ENCODE peak calls at places on chromosomes 1 and 21, in four cellular contexts. One of them, this sample, is unnamed.

GRCh38 chr1:208335386-208335785 is 91.2 kb upstream of the PLXNA2 start:
- DNase-seq in heart left ventricle: no peak
- DNase-seq in ovary: no peak
- DNase-seq in HCT116: no peak
- DNase-seq in this sample: no peak

GRCh38 chr21:39799178-39799577 is 54.2 kb downstream of the IGSF5 start:
- DNase-seq in HCT116: no peak
- DNase-seq in ovary: no peak
- DNase-seq in heart left ventricle: peak; percentile 68
- DNase-seq in this sample: no peak

GRCh38 chr21:26320541-26320940 is 150.0 kb upstream of the APP start:
- DNase-seq in ovary: no peak
- DNase-seq in heart left ventricle: no peak
- DNase-seq in HCT116: no peak
- DNase-seq in this sample: no peak

GRCh38 chr1:171486048-171486519 is 754 bp downstream of the PRRC2C start:
- DNase-seq in heart left ventricle: peak; percentile 47
- DNase-seq in ovary: no peak
- DNase-seq in HCT116: peak; percentile 16
- DNase-seq in this sample: peak; percentile 22

GRCh38 chr1:10968411-10968826 is 44.0 kb upstream of the TARDBP start:
- DNase-seq in heart left ventricle: no peak
- DNase-seq in ovary: no peak
- DNase-seq in HCT116: no peak
- DNase-seq in this sample: no peak

GRCh38 chr1:63630238-63630637 is 37.0 kb downstream of the PGM1 start:
- DNase-seq in heart left ventricle: no peak
- DNase-seq in ovary: no peak
- DNase-seq in HCT116: no peak
- DNase-seq in this sample: no peak

GRCh38 chr1:183735069-183735860 is 69.7 kb upstream of the RGL1 start:
- DNase-seq in ovary: no peak
- DNase-seq in heart left ventricle: no peak
- DNase-seq in HCT116: no peak
- DNase-seq in this sample: no peak

GRCh38 chr1:21337931-21338567 is 47.8 kb upstream of the ECE1 start:
- DNase-seq in ovary: peak; percentile 84
- DNase-seq in heart left ventricle: peak; percentile 92
- DNase-seq in HCT116: no peak
- DNase-seq in this sample: peak; percentile 99

GRCh38 chr1:214990619-214991018 is 91.9 kb upstream of the KCNK2 start:
- DNase-seq in ovary: no peak
- DNase-seq in HCT116: no peak
- DNase-seq in heart left ventricle: no peak
- DNase-seq in this sample: no peak

GRCh38 chr1:228157381-228158126 is 7.8 kb downstream of the GJC2 start:
- DNase-seq in heart left ventricle: peak; percentile 25
- DNase-seq in ovary: peak; percentile 39
- DNase-seq in HCT116: no peak
- DNase-seq in this sample: no peak

GRCh38 chr1:38138498-38139233 is 92.1 kb upstream of the POU3F1 start:
- DNase-seq in ovary: peak; percentile 86
- DNase-seq in heart left ventricle: peak; percentile 70
- DNase-seq in HCT116: peak; percentile 43
- DNase-seq in this sample: peak; percentile 88

GRCh38 chr1:57422271-57423134 is 1.4 kb downstream of the DAB1 start:
- DNase-seq in HCT116: no peak
- DNase-seq in ovary: no peak
- DNase-seq in heart left ventricle: peak; percentile 26
- DNase-seq in this sample: no peak

GRCh38 chr1:53605181-53605580 is 133.8 kb downstream of the GLIS1 start:
- DNase-seq in HCT116: no peak
- DNase-seq in ovary: no peak
- DNase-seq in heart left ventricle: no peak
- DNase-seq in this sample: no peak

GRCh38 chr1:161905269-161905884 is 118.3 kb downstream of the OLFML2B start:
- DNase-seq in HCT116: peak; percentile 31
- DNase-seq in heart left ventricle: no peak
- DNase-seq in ovary: no peak
- DNase-seq in this sample: no peak

GRCh38 chr21:10272216-10272615 is 249.2 kb upstream of the TPTE start:
- DNase-seq in heart left ventricle: peak; percentile 22
- DNase-seq in ovary: no peak
- DNase-seq in HCT116: no peak
- DNase-seq in this sample: peak; percentile 49

GRCh38 chr1:185408675-185409270 is 91.7 kb upstream of the IVNS1ABP start:
- DNase-seq in ovary: no peak
- DNase-seq in heart left ventricle: no peak
- DNase-seq in HCT116: no peak
- DNase-seq in this sample: no peak

GRCh38 chr1:185409345-185409744 is 92.3 kb upstream of the IVNS1ABP start:
- DNase-seq in heart left ventricle: no peak
- DNase-seq in ovary: no peak
- DNase-seq in HCT116: no peak
- DNase-seq in this sample: no peak

GRCh38 chr1:185409763-185410528 is 92.9 kb upstream of the IVNS1ABP start:
- DNase-seq in ovary: no peak
- DNase-seq in heart left ventricle: no peak
- DNase-seq in HCT116: no peak
- DNase-seq in this sample: no peak

GRCh38 chr1:185412385-185413074 is 95.5 kb upstream of the IVNS1ABP start:
- DNase-seq in heart left ventricle: no peak
- DNase-seq in ovary: no peak
- DNase-seq in HCT116: no peak
- DNase-seq in this sample: no peak
- TF ChIP-seq CTCF in heart left ventricle: no peak
- TF ChIP-seq CTCF in ovary: no peak
- TF ChIP-seq CTCF in HCT116: no peak
- TF ChIP-seq CTCF in this sample: no peak

GRCh38 chr1:203135636-203136305 is 8.2 kb downstream of the ADORA1 start:
- DNase-seq in heart left ventricle: no peak
- DNase-seq in HCT116: no peak
- DNase-seq in ovary: peak; percentile 12
- DNase-seq in this sample: no peak
- TF ChIP-seq POLR2A in heart left ventricle: no peak
- TF ChIP-seq POLR2A in HCT116: no peak
- TF ChIP-seq POLR2A in ovary: no peak
- TF ChIP-seq POLR2A in this sample: no peak

GRCh38 chr1:33905241-33905640 is 41.4 kb downstream of the HMGB4 start:
- DNase-seq in HCT116: no peak
- DNase-seq in ovary: no peak
- DNase-seq in heart left ventricle: no peak
- DNase-seq in this sample: peak; percentile 3

GRCh38 chr1:33899746-33900145 is 35.9 kb downstream of the HMGB4 start:
- DNase-seq in ovary: no peak
- DNase-seq in heart left ventricle: no peak
- DNase-seq in HCT116: no peak
- DNase-seq in this sample: no peak

GRCh38 chr1:33898933-33899332 is 35.1 kb downstream of the HMGB4 start:
- DNase-seq in HCT116: no peak
- DNase-seq in ovary: no peak
- DNase-seq in heart left ventricle: no peak
- DNase-seq in this sample: no peak

GRCh38 chr1:33902486-33903209 is 38.8 kb downstream of the HMGB4 start:
- DNase-seq in HCT116: no peak
- DNase-seq in ovary: no peak
- DNase-seq in heart left ventricle: no peak
- DNase-seq in this sample: no peak

GRCh38 chr1:33903210-33903589 is 39.3 kb downstream of the HMGB4 start:
- DNase-seq in ovary: no peak
- DNase-seq in heart left ventricle: no peak
- DNase-seq in HCT116: no peak
- DNase-seq in this sample: no peak
- H3K4me3 ChIP-seq in ovary: no peak overlapping the region
- H3K4me3 ChIP-seq in heart left ventricle: no peak overlapping the region
- H3K4me3 ChIP-seq in HCT116: no peak overlapping the region
- H3K4me3 ChIP-seq in this sample: no peak overlapping the region

DNA sequence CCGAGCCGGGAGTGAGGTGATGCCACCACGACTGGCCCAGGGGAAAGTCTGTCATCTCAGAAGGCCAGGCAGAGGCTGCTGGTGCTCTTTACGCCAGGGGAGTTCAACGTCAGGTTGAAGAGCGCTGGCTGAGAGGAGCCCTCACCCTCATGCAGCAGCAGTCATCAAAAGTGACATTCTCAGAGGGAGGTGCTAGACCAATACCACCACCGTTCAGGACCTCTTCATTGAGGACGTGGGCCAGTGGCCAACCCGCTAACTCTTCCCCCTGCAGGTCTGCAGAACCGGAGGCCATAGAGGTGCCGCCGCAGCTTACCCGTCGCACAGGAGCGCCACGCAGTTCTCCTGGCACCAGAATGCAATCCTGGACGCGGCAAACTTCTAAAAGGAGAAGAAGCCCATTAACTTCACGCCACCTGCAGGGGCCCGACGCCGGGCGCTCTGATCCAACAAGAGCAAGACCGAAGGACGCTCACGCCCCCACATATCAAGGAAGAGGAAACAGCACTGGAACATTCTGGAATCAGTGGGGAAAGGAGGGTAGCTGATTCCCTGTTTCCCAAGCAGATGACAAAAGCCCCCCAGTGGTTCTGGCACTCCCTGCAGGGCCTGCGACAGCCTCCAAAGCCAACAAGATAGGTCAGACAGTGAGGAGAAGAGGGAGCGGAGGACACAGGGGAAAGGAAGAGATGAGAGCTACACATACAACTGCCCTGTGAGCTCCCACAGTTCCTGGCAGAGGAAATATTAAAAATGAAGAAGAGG is 24.9 kb downstream of the WDR4 start:
- DNase-seq in HCT116: no peak
- DNase-seq in heart left ventricle: no peak
- DNase-seq in ovary: no peak
- DNase-seq in this sample: no peak
- TF ChIP-seq CTCF in HCT116: no peak
- TF ChIP-seq CTCF in heart left ventricle: no peak
- TF ChIP-seq CTCF in ovary: no peak
- TF ChIP-seq CTCF in this sample: no peak